ENCODE peak calls at places on chromosomes 4 and X, in five cellular contexts. One of them, this sample, is unnamed.

GRCh38 chr4:57187241-57187640 is 77.1 kb upstream of the IGFBP7 start:
- DNase-seq in neural progenitor cell: no peak
- DNase-seq in tibial nerve: no peak
- DNase-seq in epithelial cell of proximal tubule: peak
- DNase-seq in skeletal muscle cell: no peak
- DNase-seq in this sample: no peak

GRCh38 chr4:186537843-186538521 is 17.4 kb downstream of the MTNR1A start:
- DNase-seq in neural progenitor cell: no peak
- DNase-seq in tibial nerve: no peak
- DNase-seq in epithelial cell of proximal tubule: no peak
- DNase-seq in skeletal muscle cell: no peak
- DNase-seq in this sample: no peak

GRCh38 chr4:73609688-73610087 is 10.5 kb downstream of the RASSF6 start:
- DNase-seq in neural progenitor cell: no peak
- DNase-seq in tibial nerve: no peak
- DNase-seq in epithelial cell of proximal tubule: peak
- DNase-seq in skeletal muscle cell: peak
- DNase-seq in this sample: no peak

GRCh38 chrX:115940888-115941332 is 229.6 kb upstream of the AGTR2 start:
- DNase-seq in neural progenitor cell: peak
- DNase-seq in tibial nerve: no peak
- DNase-seq in epithelial cell of proximal tubule: no peak
- DNase-seq in skeletal muscle cell: no peak
- DNase-seq in this sample: no peak

GRCh38 chrX:154732421-154733071 is 18.3 kb downstream of the GAB3 start:
- DNase-seq in neural progenitor cell: no peak
- DNase-seq in tibial nerve: no peak
- DNase-seq in epithelial cell of proximal tubule: no peak
- DNase-seq in skeletal muscle cell: no peak
- DNase-seq in this sample: no peak

GRCh38 chr4:1207603-1208265 is 35.4 kb upstream of the SPON2 start:
- DNase-seq in neural progenitor cell: no peak
- DNase-seq in tibial nerve: no peak
- DNase-seq in epithelial cell of proximal tubule: no peak
- DNase-seq in skeletal muscle cell: no peak
- DNase-seq in this sample: no peak

GRCh38 chr4:111435986-111436744 is 709.1 kb upstream of the FAM241A start:
- DNase-seq in neural progenitor cell: no peak
- DNase-seq in tibial nerve: no peak
- DNase-seq in epithelial cell of proximal tubule: no peak
- DNase-seq in skeletal muscle cell: no peak
- DNase-seq in this sample: no peak

GRCh38 chr4:18081708-18082107 is 60.2 kb upstream of the LCORL start:
- DNase-seq in neural progenitor cell: no peak
- DNase-seq in tibial nerve: no peak
- DNase-seq in epithelial cell of proximal tubule: no peak
- DNase-seq in skeletal muscle cell: no peak
- DNase-seq in this sample: no peak

GRCh38 chrX:132092439-132093065 is 35.3 kb downstream of the FRMD7 start:
- DNase-seq in neural progenitor cell: peak
- DNase-seq in tibial nerve: peak
- DNase-seq in epithelial cell of proximal tubule: peak
- DNase-seq in skeletal muscle cell: peak
- DNase-seq in this sample: no peak

GRCh38 chr4:18559492-18559891 is 537.9 kb upstream of the LCORL start:
- DNase-seq in neural progenitor cell: no peak
- DNase-seq in tibial nerve: no peak
- DNase-seq in epithelial cell of proximal tubule: no peak
- DNase-seq in skeletal muscle cell: no peak
- DNase-seq in this sample: no peak

GRCh38 chrX:52990848-52991247 is 32.5 kb upstream of the FAM156A start:
- DNase-seq in neural progenitor cell: no peak
- DNase-seq in tibial nerve: no peak
- DNase-seq in epithelial cell of proximal tubule: no peak
- DNase-seq in skeletal muscle cell: no peak
- DNase-seq in this sample: no peak

GRCh38 chrX:135264210-135264609 is 12.3 kb downstream of the ETDA start:
- DNase-seq in neural progenitor cell: no peak
- DNase-seq in tibial nerve: no peak
- DNase-seq in epithelial cell of proximal tubule: no peak
- DNase-seq in skeletal muscle cell: no peak
- DNase-seq in this sample: no peak

GRCh38 chrX:850471-850916 is 219.9 kb downstream of the SHOX start:
- DNase-seq in neural progenitor cell: peak
- DNase-seq in tibial nerve: no peak
- DNase-seq in epithelial cell of proximal tubule: no peak
- DNase-seq in skeletal muscle cell: no peak
- DNase-seq in this sample: no peak

GRCh38 chr4:94669672-94670664 is 87.8 kb upstream of the BMPR1B start:
- DNase-seq in neural progenitor cell: no peak
- DNase-seq in tibial nerve: no peak
- DNase-seq in epithelial cell of proximal tubule: no peak
- DNase-seq in skeletal muscle cell: no peak
- DNase-seq in this sample: no peak

GRCh38 chrX:427812-428725 is 41.4 kb upstream of the PPP2R3B start:
- DNase-seq in neural progenitor cell: peak
- DNase-seq in tibial nerve: no peak
- DNase-seq in epithelial cell of proximal tubule: no peak
- DNase-seq in skeletal muscle cell: no peak
- DNase-seq in this sample: no peak

GRCh38 chr4:76982638-76983579 is 33.4 kb downstream of the SEPTIN11 start:
- DNase-seq in neural progenitor cell: no peak
- DNase-seq in tibial nerve: no peak
- DNase-seq in epithelial cell of proximal tubule: no peak
- DNase-seq in skeletal muscle cell: no peak
- DNase-seq in this sample: no peak

GRCh38 chrX:128807367-128807766 is 715.9 kb downstream of the SMARCA1 start:
- DNase-seq in neural progenitor cell: no peak
- DNase-seq in tibial nerve: no peak
- DNase-seq in epithelial cell of proximal tubule: no peak
- DNase-seq in skeletal muscle cell: no peak
- DNase-seq in this sample: no peak

GRCh38 chr4:168509786-168510185 is 12.9 kb downstream of the PALLD start:
- DNase-seq in neural progenitor cell: no peak
- DNase-seq in tibial nerve: no peak
- DNase-seq in epithelial cell of proximal tubule: peak
- DNase-seq in skeletal muscle cell: peak
- DNase-seq in this sample: no peak

GRCh38 chr4:94831607-94832006 is 73.9 kb downstream of the BMPR1B start:
- DNase-seq in neural progenitor cell: no peak
- DNase-seq in tibial nerve: no peak
- DNase-seq in epithelial cell of proximal tubule: no peak
- DNase-seq in skeletal muscle cell: no peak
- DNase-seq in this sample: no peak

GRCh38 chrX:46588263-46588662 is 14.7 kb downstream of the CHST7 start:
- DNase-seq in neural progenitor cell: no peak
- DNase-seq in tibial nerve: peak
- DNase-seq in epithelial cell of proximal tubule: no peak
- DNase-seq in skeletal muscle cell: no peak
- DNase-seq in this sample: no peak

GRCh38 chrX:121160987-121161386 is 113.6 kb downstream of the GLUD2 start:
- DNase-seq in neural progenitor cell: no peak
- DNase-seq in tibial nerve: no peak
- DNase-seq in epithelial cell of proximal tubule: no peak
- DNase-seq in skeletal muscle cell: peak
- DNase-seq in this sample: no peak

GRCh38 chrX:4320436-4320947 is 607.0 kb upstream of the PRKX start:
- DNase-seq in neural progenitor cell: peak
- DNase-seq in tibial nerve: no peak
- DNase-seq in epithelial cell of proximal tubule: no peak
- DNase-seq in skeletal muscle cell: no peak
- DNase-seq in this sample: no peak

GRCh38 chrX:104568304-104568915 is 2.4 kb downstream of the IL1RAPL2 start:
- DNase-seq in neural progenitor cell: peak
- DNase-seq in tibial nerve: no peak
- DNase-seq in epithelial cell of proximal tubule: no peak
- DNase-seq in skeletal muscle cell: no peak
- DNase-seq in this sample: no peak

GRCh38 chr4:68433582-68433981 is 13.7 kb upstream of the TMPRSS11E start:
- DNase-seq in neural progenitor cell: no peak
- DNase-seq in tibial nerve: no peak
- DNase-seq in epithelial cell of proximal tubule: peak
- DNase-seq in skeletal muscle cell: no peak
- DNase-seq in this sample: no peak

GRCh38 chrX:41981481-41982013 is 58.2 kb upstream of the CASK start:
- DNase-seq in neural progenitor cell: no peak
- DNase-seq in tibial nerve: no peak
- DNase-seq in epithelial cell of proximal tubule: no peak
- DNase-seq in skeletal muscle cell: no peak
- DNase-seq in this sample: no peak

GRCh38 chrX:123833387-123833786 is 26.5 kb upstream of the XIAP start:
- DNase-seq in neural progenitor cell: peak
- DNase-seq in tibial nerve: peak
- DNase-seq in epithelial cell of proximal tubule: no peak
- DNase-seq in skeletal muscle cell: no peak
- DNase-seq in this sample: no peak

GRCh38 chr4:174120446-174121142 is 162.9 kb downstream of the FBXO8 start:
- DNase-seq in neural progenitor cell: peak
- DNase-seq in tibial nerve: peak
- DNase-seq in epithelial cell of proximal tubule: peak
- DNase-seq in skeletal muscle cell: peak
- DNase-seq in this sample: no peak
- H3K4me3 ChIP-seq in neural progenitor cell: peak
- H3K4me3 ChIP-seq in tibial nerve: peak
- H3K4me3 ChIP-seq in epithelial cell of proximal tubule: peak
- H3K4me3 ChIP-seq in skeletal muscle cell: peak
- H3K4me3 ChIP-seq in this sample: no peak

DNA sequence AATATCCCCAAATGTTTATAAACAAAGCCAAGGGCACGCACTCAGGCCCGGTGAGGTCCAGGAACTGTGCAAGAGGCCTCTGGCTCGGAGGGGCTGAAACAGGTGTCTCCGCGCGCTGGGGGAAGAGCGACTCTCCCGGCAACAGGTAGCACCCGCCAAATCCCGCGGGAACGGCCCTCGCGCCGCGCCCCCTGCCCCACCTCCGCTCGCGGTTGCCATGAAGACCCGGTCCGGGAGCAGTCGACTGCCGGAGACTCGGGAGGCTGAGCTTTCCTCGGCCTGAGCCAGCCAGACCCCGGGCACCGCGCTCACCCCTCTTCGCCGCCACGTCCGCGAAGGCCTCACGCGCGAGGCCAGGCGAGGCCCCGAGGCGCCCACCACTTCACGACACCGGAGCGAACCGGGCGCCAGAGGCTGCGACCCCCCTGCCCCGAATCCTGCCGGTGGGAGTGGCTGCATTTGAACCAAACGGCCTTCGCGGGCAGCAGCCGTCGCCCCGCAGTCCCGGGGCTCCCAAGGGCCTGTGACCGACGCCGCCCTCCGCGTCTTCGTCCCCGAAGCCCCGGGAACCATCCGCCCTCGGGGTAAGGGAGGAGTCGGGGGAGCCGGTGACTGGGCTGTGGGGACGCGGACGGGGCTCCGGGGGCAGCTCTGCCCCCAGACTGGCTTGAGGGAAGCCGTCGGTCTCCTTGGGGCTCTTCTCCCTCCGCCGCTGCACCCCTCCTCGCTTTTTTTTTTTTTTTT is at the start of gene NSUN7:
- DNase-seq in neural progenitor cell: peak
- DNase-seq in tibial nerve: no peak
- DNase-seq in epithelial cell of proximal tubule: no peak
- DNase-seq in skeletal muscle cell: no peak
- DNase-seq in this sample: no peak
- H3K4me3 ChIP-seq in neural progenitor cell: peak
- H3K4me3 ChIP-seq in tibial nerve: peak
- H3K4me3 ChIP-seq in epithelial cell of proximal tubule: peak
- H3K4me3 ChIP-seq in skeletal muscle cell: peak
- H3K4me3 ChIP-seq in this sample: peak

DNA sequence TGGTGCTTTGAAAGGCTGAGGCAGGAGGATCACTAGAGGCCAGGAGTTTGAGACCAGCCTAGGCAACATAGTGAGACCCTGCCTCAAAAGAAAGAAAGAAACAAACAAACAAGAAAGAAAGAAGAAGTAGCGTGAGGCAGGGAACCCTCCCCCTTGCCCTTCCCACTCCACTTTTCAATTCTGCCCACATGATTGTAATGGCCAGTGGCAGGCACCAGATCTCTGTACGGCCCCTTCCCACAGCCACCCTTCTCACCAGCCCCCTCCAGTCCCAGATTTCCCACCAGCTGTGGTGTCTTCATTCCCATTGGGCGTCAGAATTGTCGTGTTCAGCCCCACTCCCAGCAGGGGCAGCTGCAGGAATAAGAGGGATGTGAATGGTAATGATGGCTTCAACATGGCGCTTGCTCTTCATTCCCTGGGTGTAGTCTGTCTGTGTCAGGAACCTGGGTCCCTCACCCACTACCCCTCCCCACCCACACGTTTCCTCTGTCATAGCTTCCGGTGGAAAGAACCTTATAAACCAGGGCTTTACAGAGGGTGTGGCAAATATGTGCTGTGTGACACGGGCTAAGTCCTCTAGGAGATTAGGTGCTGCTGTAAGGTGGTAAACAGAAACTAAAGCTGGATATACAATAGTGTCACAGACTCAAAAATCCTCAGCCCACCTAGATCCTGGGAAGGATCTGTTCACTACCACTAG is at the start of gene IL2RG:
- DNase-seq in neural progenitor cell: no peak
- DNase-seq in tibial nerve: no peak
- DNase-seq in epithelial cell of proximal tubule: no peak
- DNase-seq in skeletal muscle cell: no peak
- DNase-seq in this sample: peak
- H3K4me3 ChIP-seq in neural progenitor cell: no peak
- H3K4me3 ChIP-seq in tibial nerve: no peak
- H3K4me3 ChIP-seq in epithelial cell of proximal tubule: no peak
- H3K4me3 ChIP-seq in skeletal muscle cell: no peak
- H3K4me3 ChIP-seq in this sample: peak

GRCh38 chrX:21656587-21657317 is 1.4 kb downstream of the KLHL34 start:
- DNase-seq in neural progenitor cell: no peak
- DNase-seq in tibial nerve: no peak
- DNase-seq in epithelial cell of proximal tubule: no peak
- DNase-seq in skeletal muscle cell: no peak
- DNase-seq in this sample: no peak

GRCh38 chrX:21657318-21658151 is 595 bp downstream of the KLHL34 start:
- DNase-seq in neural progenitor cell: no peak
- DNase-seq in tibial nerve: no peak
- DNase-seq in epithelial cell of proximal tubule: no peak
- DNase-seq in skeletal muscle cell: no peak
- DNase-seq in this sample: no peak

GRCh38 chrX:21658152-21658737 is at the start of gene KLHL34:
- DNase-seq in neural progenitor cell: no peak
- DNase-seq in tibial nerve: no peak
- DNase-seq in epithelial cell of proximal tubule: no peak
- DNase-seq in skeletal muscle cell: no peak
- DNase-seq in this sample: no peak

GRCh38 chrX:21659320-21659719 is 1.2 kb upstream of the KLHL34 start:
- DNase-seq in neural progenitor cell: no peak
- DNase-seq in tibial nerve: no peak
- DNase-seq in epithelial cell of proximal tubule: no peak
- DNase-seq in skeletal muscle cell: no peak
- DNase-seq in this sample: no peak

DNA sequence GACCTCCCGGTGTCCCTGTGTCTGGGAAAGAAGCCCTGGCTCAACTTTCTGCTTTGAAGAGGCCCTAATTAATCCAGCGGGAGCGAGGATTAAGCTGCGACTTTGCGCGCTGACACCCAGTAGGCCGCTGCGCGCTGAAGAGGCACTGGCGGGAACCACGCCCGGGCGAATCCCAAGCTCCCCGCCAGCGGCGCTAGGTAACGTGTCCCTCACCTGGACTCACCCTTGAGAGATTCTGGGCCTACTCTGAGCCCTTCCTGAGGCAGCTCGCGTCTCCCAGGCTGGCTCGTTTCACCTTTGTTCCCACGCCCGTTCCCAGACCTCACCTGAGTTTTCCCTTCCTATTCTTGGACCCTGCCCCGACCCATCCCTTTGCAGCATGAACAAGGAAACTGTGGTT is 616 bp upstream of the KLHL34 start:
- DNase-seq in neural progenitor cell: no peak
- DNase-seq in tibial nerve: no peak
- DNase-seq in epithelial cell of proximal tubule: no peak
- DNase-seq in skeletal muscle cell: no peak
- DNase-seq in this sample: no peak
- H3K4me3 ChIP-seq in neural progenitor cell: no peak
- H3K4me3 ChIP-seq in tibial nerve: no peak
- H3K4me3 ChIP-seq in epithelial cell of proximal tubule: no peak
- H3K4me3 ChIP-seq in skeletal muscle cell: peak
- H3K4me3 ChIP-seq in this sample: peak

This sample was measured in esophagus squamous epithelium.